ENCODE peak calls at places on chromosomes 5 and 9, in eight cellular contexts. One of them, this sample, is unnamed.

GRCh38 chr9:33435821-33436277 is 11.5 kb downstream of the AQP3 start:
- DNase-seq in fibroblast of the conjunctiva: no peak
- DNase-seq in GDM1: no peak
- DNase-seq in cardiac septum: no peak
- DNase-seq in stimulated activated CD4-positive, alpha-beta T cell treated with anti-CD3 and anti-CD28 coated beads, Interleukin-1b, Interleukin-23, amount 100 ng/mL, for 1 hour: no peak
- DNase-seq in AG08396: no peak
- DNase-seq in memory B cell: no peak
- DNase-seq in naive thymus-derived CD4-positive, alpha-beta T cell: no peak
- DNase-seq in this sample: no peak

GRCh38 chr5:68659876-68660275 is 433.9 kb upstream of the SLC30A5 start:
- DNase-seq in fibroblast of the conjunctiva: no peak
- DNase-seq in GDM1: no peak
- DNase-seq in cardiac septum: no peak
- DNase-seq in stimulated activated CD4-positive, alpha-beta T cell treated with anti-CD3 and anti-CD28 coated beads, Interleukin-1b, Interleukin-23, amount 100 ng/mL, for 1 hour: no peak
- DNase-seq in AG08396: no peak
- DNase-seq in memory B cell: no peak
- DNase-seq in naive thymus-derived CD4-positive, alpha-beta T cell: no peak
- DNase-seq in this sample: no peak

GRCh38 chr5:60248900-60249299 is 355.4 kb upstream of the PDE4D start:
- DNase-seq in fibroblast of the conjunctiva: no peak
- DNase-seq in GDM1: peak; percentile 87
- DNase-seq in cardiac septum: no peak
- DNase-seq in stimulated activated CD4-positive, alpha-beta T cell treated with anti-CD3 and anti-CD28 coated beads, Interleukin-1b, Interleukin-23, amount 100 ng/mL, for 1 hour: no peak
- DNase-seq in AG08396: no peak
- DNase-seq in memory B cell: no peak
- DNase-seq in naive thymus-derived CD4-positive, alpha-beta T cell: no peak
- DNase-seq in this sample: no peak

GRCh38 chr9:98899399-98900056 is 44.2 kb upstream of the COL15A1 start:
- DNase-seq in fibroblast of the conjunctiva: peak; percentile 75
- DNase-seq in GDM1: no peak
- DNase-seq in cardiac septum: no peak
- DNase-seq in stimulated activated CD4-positive, alpha-beta T cell treated with anti-CD3 and anti-CD28 coated beads, Interleukin-1b, Interleukin-23, amount 100 ng/mL, for 1 hour: no peak
- DNase-seq in AG08396: peak; percentile 40
- DNase-seq in memory B cell: no peak
- DNase-seq in naive thymus-derived CD4-positive, alpha-beta T cell: no peak
- DNase-seq in this sample: peak; percentile 75

GRCh38 chr5:144202072-144202471 is 31.4 kb downstream of the KCTD16 start:
- DNase-seq in fibroblast of the conjunctiva: no peak
- DNase-seq in GDM1: no peak
- DNase-seq in cardiac septum: no peak
- DNase-seq in stimulated activated CD4-positive, alpha-beta T cell treated with anti-CD3 and anti-CD28 coated beads, Interleukin-1b, Interleukin-23, amount 100 ng/mL, for 1 hour: no peak
- DNase-seq in AG08396: no peak
- DNase-seq in memory B cell: no peak
- DNase-seq in naive thymus-derived CD4-positive, alpha-beta T cell: no peak
- DNase-seq in this sample: no peak

GRCh38 chr9:87085521-87085920 is 138.2 kb upstream of the GAS1 start:
- DNase-seq in fibroblast of the conjunctiva: no peak
- DNase-seq in GDM1: no peak
- DNase-seq in cardiac septum: no peak
- DNase-seq in stimulated activated CD4-positive, alpha-beta T cell treated with anti-CD3 and anti-CD28 coated beads, Interleukin-1b, Interleukin-23, amount 100 ng/mL, for 1 hour: no peak
- DNase-seq in AG08396: no peak
- DNase-seq in memory B cell: no peak
- DNase-seq in naive thymus-derived CD4-positive, alpha-beta T cell: no peak
- DNase-seq in this sample: no peak

GRCh38 chr9:2336055-2336454 is 285.5 kb upstream of the VLDLR start:
- DNase-seq in fibroblast of the conjunctiva: no peak
- DNase-seq in GDM1: no peak
- DNase-seq in cardiac septum: no peak
- DNase-seq in stimulated activated CD4-positive, alpha-beta T cell treated with anti-CD3 and anti-CD28 coated beads, Interleukin-1b, Interleukin-23, amount 100 ng/mL, for 1 hour: no peak
- DNase-seq in AG08396: no peak
- DNase-seq in memory B cell: no peak
- DNase-seq in naive thymus-derived CD4-positive, alpha-beta T cell: no peak
- DNase-seq in this sample: no peak

GRCh38 chr5:141597394-141597793 is 21.4 kb downstream of the DIAPH1 start:
- DNase-seq in fibroblast of the conjunctiva: no peak
- DNase-seq in GDM1: no peak
- DNase-seq in cardiac septum: no peak
- DNase-seq in stimulated activated CD4-positive, alpha-beta T cell treated with anti-CD3 and anti-CD28 coated beads, Interleukin-1b, Interleukin-23, amount 100 ng/mL, for 1 hour: no peak
- DNase-seq in AG08396: no peak
- DNase-seq in memory B cell: no peak
- DNase-seq in naive thymus-derived CD4-positive, alpha-beta T cell: no peak
- DNase-seq in this sample: no peak

GRCh38 chr5:89338935-89339334 is 456.0 kb upstream of the MEF2C start:
- DNase-seq in fibroblast of the conjunctiva: peak; percentile 9
- DNase-seq in GDM1: no peak
- DNase-seq in cardiac septum: no peak
- DNase-seq in stimulated activated CD4-positive, alpha-beta T cell treated with anti-CD3 and anti-CD28 coated beads, Interleukin-1b, Interleukin-23, amount 100 ng/mL, for 1 hour: no peak
- DNase-seq in AG08396: no peak
- DNase-seq in memory B cell: no peak
- DNase-seq in naive thymus-derived CD4-positive, alpha-beta T cell: no peak
- DNase-seq in this sample: no peak

GRCh38 chr9:72856985-72857631 is 95.7 kb downstream of the ALDH1A1 start:
- DNase-seq in fibroblast of the conjunctiva: peak; percentile 47
- DNase-seq in GDM1: peak; percentile 20
- DNase-seq in cardiac septum: no peak
- DNase-seq in stimulated activated CD4-positive, alpha-beta T cell treated with anti-CD3 and anti-CD28 coated beads, Interleukin-1b, Interleukin-23, amount 100 ng/mL, for 1 hour: no peak
- DNase-seq in AG08396: peak; percentile 63
- DNase-seq in memory B cell: no peak
- DNase-seq in naive thymus-derived CD4-positive, alpha-beta T cell: no peak
- DNase-seq in this sample: peak; percentile 16

GRCh38 chr9:8845376-8845775 is 1045.8 kb upstream of the DMAC1 start:
- DNase-seq in fibroblast of the conjunctiva: no peak
- DNase-seq in GDM1: no peak
- DNase-seq in cardiac septum: no peak
- DNase-seq in stimulated activated CD4-positive, alpha-beta T cell treated with anti-CD3 and anti-CD28 coated beads, Interleukin-1b, Interleukin-23, amount 100 ng/mL, for 1 hour: no peak
- DNase-seq in AG08396: no peak
- DNase-seq in memory B cell: no peak
- DNase-seq in naive thymus-derived CD4-positive, alpha-beta T cell: no peak
- DNase-seq in this sample: no peak

GRCh38 chr5:152314196-152314829 is 90.8 kb downstream of the NMUR2 start:
- DNase-seq in fibroblast of the conjunctiva: no peak
- DNase-seq in GDM1: no peak
- DNase-seq in cardiac septum: no peak
- DNase-seq in stimulated activated CD4-positive, alpha-beta T cell treated with anti-CD3 and anti-CD28 coated beads, Interleukin-1b, Interleukin-23, amount 100 ng/mL, for 1 hour: no peak
- DNase-seq in AG08396: no peak
- DNase-seq in memory B cell: no peak
- DNase-seq in naive thymus-derived CD4-positive, alpha-beta T cell: no peak
- DNase-seq in this sample: no peak

GRCh38 chr5:91384671-91385430 is 1.7 kb upstream of the ARRDC3 start:
- DNase-seq in fibroblast of the conjunctiva: peak; percentile 89
- DNase-seq in GDM1: peak; percentile 74
- DNase-seq in cardiac septum: no peak
- DNase-seq in stimulated activated CD4-positive, alpha-beta T cell treated with anti-CD3 and anti-CD28 coated beads, Interleukin-1b, Interleukin-23, amount 100 ng/mL, for 1 hour: no peak
- DNase-seq in AG08396: peak; percentile 59
- DNase-seq in memory B cell: no peak
- DNase-seq in naive thymus-derived CD4-positive, alpha-beta T cell: no peak
- DNase-seq in this sample: peak; percentile 67

GRCh38 chr5:56429110-56429561 is 196.0 kb upstream of the ANKRD55 start:
- DNase-seq in fibroblast of the conjunctiva: no peak
- DNase-seq in GDM1: no peak
- DNase-seq in cardiac septum: no peak
- DNase-seq in stimulated activated CD4-positive, alpha-beta T cell treated with anti-CD3 and anti-CD28 coated beads, Interleukin-1b, Interleukin-23, amount 100 ng/mL, for 1 hour: no peak
- DNase-seq in AG08396: no peak
- DNase-seq in memory B cell: no peak
- DNase-seq in naive thymus-derived CD4-positive, alpha-beta T cell: no peak
- DNase-seq in this sample: no peak

GRCh38 chr5:72633041-72633445 is 125.8 kb upstream of the ZNF366 start:
- DNase-seq in fibroblast of the conjunctiva: peak; percentile 29
- DNase-seq in GDM1: no peak
- DNase-seq in cardiac septum: no peak
- DNase-seq in stimulated activated CD4-positive, alpha-beta T cell treated with anti-CD3 and anti-CD28 coated beads, Interleukin-1b, Interleukin-23, amount 100 ng/mL, for 1 hour: no peak
- DNase-seq in AG08396: peak; percentile 22
- DNase-seq in memory B cell: no peak
- DNase-seq in naive thymus-derived CD4-positive, alpha-beta T cell: no peak
- DNase-seq in this sample: no peak

GRCh38 chr9:112777914-112778313 is 27.4 kb downstream of the SNX30 start:
- DNase-seq in fibroblast of the conjunctiva: no peak
- DNase-seq in GDM1: no peak
- DNase-seq in cardiac septum: no peak
- DNase-seq in stimulated activated CD4-positive, alpha-beta T cell treated with anti-CD3 and anti-CD28 coated beads, Interleukin-1b, Interleukin-23, amount 100 ng/mL, for 1 hour: no peak
- DNase-seq in AG08396: no peak
- DNase-seq in memory B cell: no peak
- DNase-seq in naive thymus-derived CD4-positive, alpha-beta T cell: no peak
- DNase-seq in this sample: no peak

GRCh38 chr5:79436224-79436623 is 77.7 kb downstream of the HOMER1 start:
- DNase-seq in fibroblast of the conjunctiva: peak; percentile 50
- DNase-seq in GDM1: no peak
- DNase-seq in cardiac septum: no peak
- DNase-seq in stimulated activated CD4-positive, alpha-beta T cell treated with anti-CD3 and anti-CD28 coated beads, Interleukin-1b, Interleukin-23, amount 100 ng/mL, for 1 hour: no peak
- DNase-seq in AG08396: peak; percentile 21
- DNase-seq in memory B cell: no peak
- DNase-seq in naive thymus-derived CD4-positive, alpha-beta T cell: no peak
- DNase-seq in this sample: peak; percentile 4

GRCh38 chr5:134524826-134525686 is at the start of gene JADE2:
- DNase-seq in fibroblast of the conjunctiva: peak; percentile 47
- DNase-seq in GDM1: peak; percentile 77
- DNase-seq in cardiac septum: peak; percentile 80
- DNase-seq in stimulated activated CD4-positive, alpha-beta T cell treated with anti-CD3 and anti-CD28 coated beads, Interleukin-1b, Interleukin-23, amount 100 ng/mL, for 1 hour: peak; percentile 59
- DNase-seq in AG08396: peak; percentile 83
- DNase-seq in memory B cell: peak; percentile 88
- DNase-seq in naive thymus-derived CD4-positive, alpha-beta T cell: peak; percentile 75
- DNase-seq in this sample: no peak

GRCh38 chr9:90523953-90524352 is 118.7 kb downstream of the DIRAS2 start:
- DNase-seq in fibroblast of the conjunctiva: no peak
- DNase-seq in GDM1: no peak
- DNase-seq in cardiac septum: no peak
- DNase-seq in stimulated activated CD4-positive, alpha-beta T cell treated with anti-CD3 and anti-CD28 coated beads, Interleukin-1b, Interleukin-23, amount 100 ng/mL, for 1 hour: no peak
- DNase-seq in AG08396: no peak
- DNase-seq in memory B cell: no peak
- DNase-seq in naive thymus-derived CD4-positive, alpha-beta T cell: no peak
- DNase-seq in this sample: no peak

GRCh38 chr5:980001-980588 is 28.5 kb upstream of the NKD2 start:
- DNase-seq in fibroblast of the conjunctiva: no peak
- DNase-seq in GDM1: no peak
- DNase-seq in cardiac septum: no peak
- DNase-seq in stimulated activated CD4-positive, alpha-beta T cell treated with anti-CD3 and anti-CD28 coated beads, Interleukin-1b, Interleukin-23, amount 100 ng/mL, for 1 hour: no peak
- DNase-seq in AG08396: no peak
- DNase-seq in memory B cell: no peak
- DNase-seq in naive thymus-derived CD4-positive, alpha-beta T cell: no peak
- DNase-seq in this sample: no peak

This sample was measured in AG04450.